ENCODE peak calls at places on chromosomes 6 and 20, in seven cellular contexts. Q is fibroblast of the aortic adventitia, N is AG04450, V is EL, W is heart right ventricle, T is NB4, G is RCC 7860. O is an unnamed sample.

GRCh38 chr6:43900560-43901329 is 130.7 kb downstream of the VEGFA start:
- DNase-seq in Q (no peak), N (no peak), V (no peak), G (no peak), W (no peak), T (no peak), O (no peak)

GRCh38 chr20:57627972-57628650 is 7.9 kb upstream of the ZBP1 start:
- DNase-seq in N (no peak), V (peak), Q (peak), G (no peak), T (peak), W (peak), O (no peak)

GRCh38 chr20:42100137-42100704 is 482.0 kb upstream of the CHD6 start:
- DNase-seq in T (no peak), V (no peak), W (no peak), G (no peak), N (no peak), Q (no peak), O (no peak)

GRCh38 chr6:28947067-28947765 is 23.4 kb upstream of the TRIM27 start:
- DNase-seq in W (no peak), G (no peak), N (no peak), T (no peak), Q (no peak), V (no peak), O (no peak)

GRCh38 chr20:40497781-40498691 is 191.0 kb downstream of the MAFB start:
- DNase-seq in W (peak), N (no peak), T (peak), Q (no peak), V (peak), G (no peak), O (no peak)

GRCh38 chr20:19497064-19497463 is 261.0 kb upstream of the RIN2 start:
- DNase-seq in N (no peak), T (no peak), W (no peak), Q (peak), V (peak), G (no peak), O (no peak)

GRCh38 chr6:10099086-10099499 is 315.8 kb downstream of the TFAP2A start:
- DNase-seq in N (no peak), T (peak), W (no peak), G (no peak), V (no peak), Q (no peak), O (no peak)

GRCh38 chr6:48412656-48413055 is 301.7 kb upstream of the PTCHD4 start:
- DNase-seq in G (no peak), T (no peak), V (no peak), Q (no peak), W (no peak), N (no peak), O (no peak)

O was measured in activated T-helper 2 cell treated with anti-CD3 and anti-CD28 coated beads, Interferon-gamma antibody, Interleukin-2, Interleukin-4, amounts not matched to agents 10 μg/mL and 5 μg/mL and 100 μg/mL, durations not matched to agents 14 hours and 24 hours and 36 hours.